ENCODE peak calls at places on chromosomes 2 and 18, in seven cellular contexts. P, A, S, B, C, L and Y are unnamed samples. For H3K4me1 and H3K36me3, the result is how much of the 10 kb centered on the place peaks cover.

GRCh38 chr18:55229682-55230081 is 270.4 kb upstream of the CCDC68 start:
- DNase-seq in L (no peak), B (no peak), S (no peak), C (peak), P (no peak), A (no peak), Y (no peak)

GRCh38 chr2:227325824-227326195 is 759 bp downstream of the MFF start:
- DNase-seq in C (peak), S (peak), B (peak), P (no peak), A (peak), L (peak), Y (peak)

GRCh38 chr2:55109219-55109891 is 59.1 kb upstream of the RTN4 start:
- DNase-seq in A (no peak), S (peak), P (no peak), L (peak), B (no peak), C (peak), Y (no peak)

GRCh38 chr18:70366174-70366573 is 77.3 kb downstream of the SOCS6 start:
- DNase-seq in S (no peak), A (no peak), P (no peak), C (no peak), L (peak), B (no peak), Y (no peak)

GRCh38 chr2:141911485-141912066 is 219.2 kb downstream of the LRP1B start:
- DNase-seq in C (peak), S (peak), B (peak), L (peak), A (peak), P (peak), Y (no peak)

GRCh38 chr2:113179446-113180045 is 5.8 kb downstream of the PSD4 start:
- DNase-seq in C (no peak), A (no peak), B (no peak), S (no peak), P (no peak), L (no peak), Y (no peak)

GRCh38 chr2:64804651-64805050 is 150.9 kb upstream of the SERTAD2 start:
- DNase-seq in P (no peak), L (peak), C (no peak), S (no peak), B (no peak), A (no peak), Y (peak)

GRCh38 chr2:14756981-14757657 is 124.6 kb downstream of the LRATD1 start:
- DNase-seq in A (peak), B (no peak), C (peak), P (no peak), S (no peak), L (peak), Y (peak)

GRCh38 chr2:128686498-128686861 is 367.8 kb upstream of the HS6ST1 start:
- DNase-seq in P (no peak), A (no peak), S (no peak), B (no peak), L (peak), C (no peak), Y (no peak)

GRCh38 chr18:76953186-76953982 is 131.0 kb downstream of the ZNF236 start:
- DNase-seq in S (peak), L (peak), A (no peak), B (no peak), C (no peak), P (no peak), Y (peak)

GRCh38 chr2:229601396-229601795 is 113.0 kb downstream of the DNER start:
- DNase-seq in C (peak), L (peak), A (no peak), B (no peak), P (no peak), S (no peak), Y (no peak)

GRCh38 chr2:55482186-55482945 is 37.2 kb upstream of the CFAP36 start:
- DNase-seq in L (peak), P (no peak), B (no peak), C (no peak), S (peak), A (peak), Y (peak)

GRCh38 chr2:145524836-145525235 is 1004.9 kb upstream of the ZEB2 start:
- DNase-seq in L (no peak), B (no peak), A (no peak), P (no peak), C (no peak), S (no peak), Y (no peak)

GRCh38 chr2:221124542-221125235 is 447.4 kb downstream of the EPHA4 start:
- DNase-seq in L (peak), S (no peak), C (no peak), P (no peak), A (no peak), B (no peak), Y (no peak)

GRCh38 chr2:163347982-163348842 is 387.6 kb downstream of the FIGN start:
- DNase-seq in B (no peak), P (peak), C (peak), L (peak), S (peak), A (peak), Y (peak)

GRCh38 chr2:105468655-105469042 is 69.8 kb upstream of the FHL2 start:
- DNase-seq in B (no peak), C (no peak), A (no peak), L (no peak), S (no peak), P (no peak), Y (peak)

GRCh38 chr2:186042207-186043028 is 303.8 kb downstream of the FSIP2 start:
- DNase-seq in A (no peak), S (no peak), C (no peak), P (no peak), B (no peak), L (no peak), Y (no peak)

GRCh38 chr2:70304501-70304900 is 2.6 kb upstream of the FAM136A start:
- DNase-seq in C (no peak), P (no peak), L (no peak), S (no peak), B (no peak), A (no peak), Y (no peak)

GRCh38 chr2:134261398-134262131 is 7.7 kb downstream of the MGAT5 start:
- DNase-seq in C (no peak), S (peak), P (no peak), A (no peak), B (peak), L (no peak), Y (no peak)

GRCh38 chr2:101474752-101475384 is at the start of gene RFX8:
- DNase-seq in B (no peak), L (peak), S (no peak), C (peak), P (no peak), A (peak), Y (peak)

GRCh38 chr18:58135170-58135569 is 91.1 kb downstream of the NEDD4L start:
- DNase-seq in L (peak), A (no peak), B (no peak), C (peak), S (no peak), P (no peak), Y (peak)

GRCh38 chr2:130341562-130342019 is 1.1 kb upstream of the IMP4 start:
- DNase-seq in A (peak), S (no peak), B (peak), C (peak), L (no peak), P (no peak), Y (peak)

GRCh38 chr2:239163306-239164070 is 237.3 kb downstream of the HDAC4 start:
- DNase-seq in B (no peak), C (no peak), A (no peak), L (no peak), S (no peak), P (no peak), Y (peak)

GRCh38 chr2:72139471-72139870 is 8.2 kb downstream of the CYP26B1 start:
- DNase-seq in P (no peak), C (no peak), A (no peak), L (no peak), S (no peak), B (no peak), Y (no peak)

GRCh38 chr2:172931923-172932520 is 143.6 kb upstream of the MAP3K20 start:
- DNase-seq in S (peak), B (peak), C (peak), P (peak), A (peak), L (peak), Y (no peak)

GRCh38 chr2:19070866-19071265 is 287.6 kb downstream of the OSR1 start:
- DNase-seq in A (no peak), B (no peak), L (peak), C (peak), P (no peak), S (no peak), Y (no peak)

DNA sequence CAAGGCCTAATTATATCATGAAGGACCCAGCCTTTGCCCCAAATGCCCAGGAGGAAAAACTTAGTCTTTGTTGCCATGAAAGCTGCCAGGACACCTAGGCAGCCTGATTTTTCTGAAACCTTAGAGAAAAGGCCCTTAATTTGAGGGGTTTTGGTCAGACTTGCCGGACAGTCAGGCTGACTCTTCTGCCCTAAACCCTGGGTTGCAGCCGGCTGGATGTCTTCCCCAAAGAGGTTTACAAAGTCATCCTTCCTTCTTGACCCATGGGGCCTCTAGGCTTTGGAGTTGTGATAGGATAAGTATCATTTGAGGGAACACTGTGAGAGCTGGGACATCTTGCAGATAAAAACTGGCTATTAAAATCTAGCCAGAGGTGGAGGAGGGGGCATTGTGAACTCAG is 2.4 kb upstream of the HOXD1 start:
- DNase-seq in C (no peak), P (no peak), B (no peak), A (no peak), S (no peak), L (no peak), Y (peak)
- H3K4me1 ChIP-seq in C (under half), P (under half), B (under half), A (under half), S (under half), L (under half), Y (under half)

DNA sequence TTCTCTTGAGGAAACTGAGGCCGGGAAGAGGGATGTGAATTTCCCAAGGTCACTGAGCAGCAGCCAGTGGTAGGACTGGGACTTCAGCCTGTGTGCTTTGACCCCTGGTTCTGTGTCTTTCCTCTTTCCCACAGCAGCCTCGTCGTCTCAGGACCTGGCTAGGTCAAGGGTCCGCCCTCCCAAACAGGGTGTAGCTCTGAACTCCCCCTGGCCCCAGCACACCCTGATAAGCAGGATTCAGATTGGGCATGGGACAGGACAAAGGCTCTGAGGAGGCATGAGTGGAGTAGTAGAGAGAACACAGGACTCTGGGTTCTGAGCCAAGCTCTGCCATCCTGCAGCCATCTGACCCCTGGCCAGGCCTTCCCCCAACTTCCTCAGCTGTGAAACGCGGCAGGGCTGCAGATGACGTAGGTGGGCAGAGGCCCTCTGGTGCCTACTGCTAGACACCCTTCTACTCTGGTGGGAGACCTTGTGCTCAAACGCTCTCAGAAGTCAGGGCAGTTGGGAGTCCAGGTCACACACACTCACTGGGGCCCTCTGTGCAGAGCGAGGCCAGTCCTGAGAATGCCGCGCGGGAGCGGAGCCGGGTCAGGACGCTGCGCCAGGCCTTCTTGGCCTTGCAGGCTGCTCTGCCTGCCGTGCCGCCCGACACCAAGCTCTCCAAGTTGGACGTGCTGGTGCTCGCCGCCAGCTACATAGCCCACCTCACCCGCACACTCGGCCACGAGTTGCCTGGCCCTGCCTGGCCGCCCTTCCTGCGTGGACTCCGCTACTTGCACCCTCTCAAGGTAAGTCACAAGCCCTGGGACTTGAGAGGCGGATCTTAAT is 986 bp downstream of the TCF23 start:
- DNase-seq in P (no peak), B (no peak), S (no peak), L (no peak), C (no peak), A (no peak), Y (no peak)
- H3K4me2 ChIP-seq in P (no peak), B (no peak), S (no peak), L (no peak), C (no peak), A (no peak), Y (no peak)

GRCh38 chr2:155692108-155692507 is 640.4 kb downstream of the NR4A2 start:
- DNase-seq in L (no peak), A (no peak), P (no peak), S (no peak), C (no peak), B (no peak), Y (no peak)
- H3K36me3 ChIP-seq in L (under half), A (under half), P (under half), S (under half), C (under half), B (under half), Y (under half)

GRCh38 chr18:13447621-13448020 is 229.1 kb downstream of the LDLRAD4 start:
- DNase-seq in B (no peak), P (no peak), A (peak), S (peak), C (no peak), L (peak), Y (peak)
- H3K4me1 ChIP-seq in B (under half), P (under half), A (under half), S (under half), C (under half), L (under half), Y (under half)

GRCh38 chr2:57516740-57517340 is 529.8 kb upstream of the VRK2 start:
- DNase-seq in A (peak), P (peak), C (peak), L (peak), S (peak), B (peak), Y (peak)
- H3K4me2 ChIP-seq in A (no peak), P (peak), C (peak), L (no peak), S (no peak), B (no peak), Y (no peak)

GRCh38 chr2:200300065-200300464 is 6.4 kb upstream of the SPATS2L start:
- DNase-seq in A (no peak), L (no peak), B (no peak), S (no peak), C (peak), P (no peak), Y (no peak)
- H3K36me3 ChIP-seq in A (under half), L (under half), B (under half), S (under half), C (under half), P (under half), Y (under half)

DNA sequence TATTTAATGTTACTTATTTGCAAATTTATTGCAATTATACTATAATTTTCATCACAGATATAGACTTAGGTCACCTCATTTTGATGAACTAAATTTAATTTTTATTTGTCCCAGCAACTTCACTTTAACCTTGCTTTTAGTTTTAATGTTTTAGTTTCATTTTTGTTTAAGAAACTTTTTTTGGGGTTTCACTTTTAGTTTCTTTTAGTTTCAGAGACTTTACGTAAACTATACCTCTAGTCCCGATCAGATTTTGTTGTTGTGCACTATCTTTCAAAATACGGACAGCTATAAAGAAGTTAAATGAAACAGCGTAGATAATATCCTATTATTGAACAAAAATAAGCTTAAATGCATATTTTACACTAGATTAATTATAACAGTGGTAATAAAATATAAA is 460.5 kb downstream of the ERBB4 start:
- DNase-seq in A (no peak), B (no peak), C (no peak), L (no peak), S (no peak), P (no peak), Y (no peak)
- H3K4me1 ChIP-seq in A (under half), B (under half), C (under half), L (under half), S (under half), P (under half), Y (under half)

GRCh38 chr2:25891672-25892071 is 13.4 kb upstream of the ASXL2 start:
- DNase-seq in A (no peak), B (no peak), P (no peak), S (no peak), L (no peak), C (no peak), Y (no peak)
- H3K4me2 ChIP-seq in A (no peak), B (no peak), P (no peak), S (no peak), L (no peak), C (no peak), Y (no peak)